ENCODE peak calls at places on chromosomes 3 and 15, in ten cellular contexts. D is activated CD4-positive, alpha-beta T cell treated with anti-CD3 and anti-CD28 coated beads for 1 hour; F is GM06990; W is hippocampal formation; Y is upper lobe of right lung; E is heart left ventricle; L is NCI-H2029 treated with DMSO at 0.1 percent for 48 hours; B is cardiac fibroblast; J is Peyer's patch; U is HCEC 1CT. S is an unnamed sample.
A peak's percentile ranks its signal among the peaks of the same experiment; 100 is the strongest.

GRCh38 chr3:187291001-187291511 is 481 bp downstream of the MASP1 start:
- DNase-seq in U (peak; percentile 53), F (no peak), D (no peak), B (peak; percentile 48), L (no peak), Y (no peak), E (no peak), W (peak; percentile 20), J (no peak), S (peak; percentile 38)

GRCh38 chr3:50533346-50533745 is 29.9 kb upstream of the CACNA2D2 start:
- DNase-seq in D (no peak), B (no peak), U (no peak), F (no peak), E (no peak), Y (no peak), L (no peak), W (no peak), J (no peak), S (no peak)

GRCh38 chr3:129121016-129121791 is 400 bp downstream of the RAB43 start:
- DNase-seq in L (no peak), D (no peak), J (no peak), U (no peak), F (peak; percentile 76), Y (no peak), W (peak; percentile 66), B (no peak), E (peak; percentile 33), S (no peak)

GRCh38 chr3:2578560-2578959 is 479.9 kb downstream of the CNTN4 start:
- DNase-seq in J (no peak), U (no peak), Y (no peak), F (no peak), W (no peak), L (no peak), B (no peak), D (no peak), E (no peak), S (no peak)

GRCh38 chr3:56885461-56885860 is 83.7 kb upstream of the ARHGEF3 start:
- DNase-seq in E (no peak), F (no peak), Y (no peak), D (no peak), L (no peak), J (no peak), U (no peak), B (no peak), W (no peak), S (no peak)

GRCh38 chr3:112814256-112814655 is 32.4 kb downstream of the CD200R1L start:
- DNase-seq in J (no peak), Y (no peak), U (peak; percentile 71), D (no peak), L (no peak), E (no peak), B (peak; percentile 93), F (no peak), W (peak; percentile 7), S (no peak)

GRCh38 chr3:188254489-188255070 is 100.6 kb downstream of the LPP start:
- DNase-seq in E (no peak), U (no peak), D (no peak), J (no peak), B (no peak), Y (no peak), W (no peak), F (no peak), L (no peak), S (no peak)

GRCh38 chr3:157099337-157100078 is 60.4 kb downstream of the CCNL1 start:
- DNase-seq in D (no peak), F (no peak), W (no peak), U (no peak), E (no peak), J (no peak), L (no peak), Y (no peak), B (peak; percentile 65), S (peak; percentile 69)

GRCh38 chr15:80951941-80952340 is 37.7 kb downstream of the MESD start:
- DNase-seq in B (peak; percentile 40), D (no peak), W (no peak), Y (no peak), J (no peak), L (no peak), U (no peak), E (no peak), F (no peak), S (no peak)

GRCh38 chr3:169218314-169218983 is 445.1 kb downstream of the MECOM start:
- DNase-seq in L (no peak), B (peak; percentile 92), U (peak; percentile 66), W (peak; percentile 0), F (no peak), J (no peak), E (peak; percentile 36), Y (no peak), D (no peak), S (peak; percentile 32)

GRCh38 chr3:56125358-56126005 is 342.8 kb downstream of the ERC2 start:
- DNase-seq in D (no peak), U (peak; percentile 88), E (peak; percentile 54), W (no peak), Y (no peak), B (peak; percentile 44), F (no peak), J (no peak), L (no peak), S (no peak)

GRCh38 chr3:149535395-149535685 is 60.8 kb downstream of the TM4SF4 start:
- DNase-seq in L (peak; percentile 81), U (no peak), B (no peak), J (no peak), W (no peak), E (no peak), Y (no peak), D (no peak), F (no peak), S (no peak)

GRCh38 chr3:148600902-148601765 is 96.6 kb upstream of the AGTR1 start:
- DNase-seq in F (no peak), W (no peak), D (no peak), E (no peak), Y (no peak), U (no peak), L (no peak), B (no peak), J (peak; percentile 51), S (no peak)

GRCh38 chr3:24237971-24238767 is 256.5 kb downstream of the THRB start:
- DNase-seq in D (no peak), U (peak; percentile 98), J (no peak), B (peak; percentile 91), L (peak; percentile 62), E (no peak), Y (no peak), F (peak; percentile 15), W (peak; percentile 76), S (no peak)

GRCh38 chr15:83063555-83063954 is 3.5 kb downstream of the BTBD1 start:
- DNase-seq in J (no peak), Y (no peak), F (no peak), E (no peak), B (no peak), D (no peak), L (no peak), W (no peak), U (no peak), S (no peak)

GRCh38 chr3:40254898-40255297 is 54.6 kb upstream of the EIF1B start:
- DNase-seq in F (no peak), W (no peak), E (no peak), D (no peak), L (no peak), U (no peak), J (no peak), B (no peak), Y (no peak), S (no peak)

GRCh38 chr3:46019707-46020106 is 7.6 kb downstream of the XCR1 start:
- DNase-seq in W (no peak), J (no peak), F (no peak), E (no peak), Y (no peak), D (no peak), B (peak; percentile 5), U (no peak), L (no peak), S (no peak)

GRCh38 chr3:133377396-133377795 is 22.5 kb upstream of the BFSP2 start:
- DNase-seq in L (no peak), F (no peak), Y (no peak), J (no peak), B (peak; percentile 64), D (no peak), E (no peak), U (peak; percentile 32), W (peak; percentile 49), S (no peak)

GRCh38 chr15:40857601-40858351 is 13.9 kb downstream of the SPINT1 start:
- DNase-seq in Y (peak; percentile 89), L (no peak), D (peak; percentile 72), U (peak; percentile 36), F (peak; percentile 75), J (peak; percentile 89), B (peak; percentile 75), W (peak; percentile 48), E (peak; percentile 55), S (peak; percentile 59)

GRCh38 chr3:63400259-63400860 is 122.3 kb downstream of the SYNPR start:
- DNase-seq in U (peak; percentile 30), Y (no peak), W (no peak), L (no peak), J (no peak), F (no peak), D (no peak), E (no peak), B (peak; percentile 2), S (no peak)

GRCh38 chr15:74821790-74822158 is 4.7 kb upstream of the CPLX3 start:
- DNase-seq in Y (no peak), F (no peak), L (no peak), W (no peak), J (no peak), B (no peak), D (no peak), U (no peak), E (no peak), S (no peak)

GRCh38 chr3:61869378-61869777 is 308.0 kb downstream of the PTPRG start:
- DNase-seq in U (no peak), W (no peak), D (no peak), F (no peak), Y (no peak), J (no peak), L (no peak), B (no peak), E (no peak), S (no peak)

GRCh38 chr3:63437858-63438257 is 159.8 kb downstream of the SYNPR start:
- DNase-seq in W (no peak), F (no peak), D (no peak), U (no peak), L (no peak), E (no peak), Y (no peak), J (no peak), B (no peak), S (no peak)

GRCh38 chr3:101829066-101829830 is 20.1 kb upstream of the NFKBIZ start:
- DNase-seq in B (peak; percentile 66), F (no peak), U (peak; percentile 66), W (no peak), D (peak; percentile 44), Y (no peak), L (no peak), E (peak; percentile 76), J (no peak), S (no peak)

GRCh38 chr3:187746059-187746453 is 788 bp upstream of the BCL6 start:
- DNase-seq in Y (no peak), B (peak; percentile 37), D (no peak), W (peak; percentile 47), E (no peak), J (no peak), L (no peak), F (no peak), U (peak; percentile 26), S (no peak)

GRCh38 chr3:184175506-184175905 is 851 bp downstream of the AP2M1 start:
- DNase-seq in B (no peak), J (no peak), E (no peak), U (no peak), W (no peak), D (no peak), Y (no peak), F (no peak), L (no peak), S (no peak)

GRCh38 chr3:23776352-23776891 is 29.3 kb upstream of the UBE2E1 start:
- DNase-seq in J (no peak), D (no peak), F (no peak), L (no peak), U (peak; percentile 57), E (no peak), B (peak; percentile 89), W (peak; percentile 12), Y (no peak), S (peak; percentile 15)

GRCh38 chr15:27418729-27419128 is 447.7 kb downstream of the GABRG3 start:
- DNase-seq in J (no peak), F (no peak), D (no peak), U (no peak), W (no peak), E (no peak), Y (no peak), B (no peak), L (no peak), S (no peak)